ENCODE peak calls at places on chromosomes 1 and 21, in five cellular contexts. P is H9, E is mesenchymal stem cell, W is H1, I is trophoblast cell. L is an unnamed sample.

GRCh38 chr1:233936842-233937241 is 32.4 kb downstream of the SLC35F3 start:
- DNase-seq in W (no peak), I (no peak), E (no peak), P (no peak), L (no peak)

GRCh38 chr21:39321424-39321823 is 8.0 kb upstream of the BRWD1 start:
- DNase-seq in P (no peak), W (no peak), I (peak; percentile 91), E (no peak), L (no peak)

GRCh38 chr1:156140879-156141707 is 12.3 kb upstream of the SEMA4A start:
- DNase-seq in P (peak; percentile 92), E (peak; percentile 76), I (peak; percentile 82), W (no peak), L (peak; percentile 61)

GRCh38 chr21:44920694-44921604 is at the start of gene ITGB2:
- DNase-seq in I (no peak), P (no peak), W (no peak), E (no peak), L (no peak)

GRCh38 chr1:84944767-84945486 is 51.9 kb upstream of the LPAR3 start:
- DNase-seq in W (no peak), I (peak; percentile 71), E (peak; percentile 95), P (peak; percentile 61), L (peak; percentile 87)

GRCh38 chr1:116764906-116765862 is 11.0 kb downstream of the CD2 start:
- DNase-seq in E (no peak), W (no peak), P (no peak), I (no peak), L (no peak)

GRCh38 chr1:209743145-209743482 is 12.7 kb upstream of the TRAF3IP3 start:
- DNase-seq in I (no peak), P (no peak), E (no peak), W (no peak), L (no peak)

GRCh38 chr1:241842565-241842964 is 5.4 kb upstream of the EXO1 start:
- DNase-seq in P (no peak), I (peak; percentile 12), E (peak; percentile 70), W (no peak), L (no peak)

GRCh38 chr1:212853658-212854057 is 4.4 kb upstream of the FLVCR1 start:
- DNase-seq in E (no peak), I (no peak), W (no peak), P (no peak), L (no peak)

GRCh38 chr1:179881642-179882252 is 338 bp upstream of the TOR1AIP1 start:
- DNase-seq in I (peak; percentile 67), P (no peak), W (peak; percentile 58), E (peak; percentile 95), L (no peak)

GRCh38 chr1:111904478-111905218 is 84.8 kb downstream of the KCND3 start:
- DNase-seq in E (no peak), I (no peak), W (no peak), P (peak; percentile 45), L (peak; percentile 53)

GRCh38 chr1:174953657-174954435 is 45.9 kb upstream of the CACYBP start:
- DNase-seq in I (peak; percentile 55), E (peak; percentile 13), W (no peak), P (no peak), L (peak; percentile 14)

GRCh38 chr1:45172015-45172414 is 34.4 kb downstream of the ZSWIM5 start:
- DNase-seq in I (no peak), P (no peak), E (no peak), W (no peak), L (no peak)

GRCh38 chr1:19477284-19478240 is 7.8 kb downstream of the CAPZB start:
- DNase-seq in I (no peak), W (no peak), P (no peak), E (peak; percentile 41), L (no peak)

GRCh38 chr1:22969224-22969829 is 3.3 kb downstream of the LACTBL1 start:
- DNase-seq in P (no peak), I (no peak), E (peak; percentile 76), W (no peak), L (no peak)

GRCh38 chr1:178579562-178579961 is 66.7 kb downstream of the TEX35 start:
- DNase-seq in E (no peak), I (no peak), P (no peak), W (no peak), L (no peak)

GRCh38 chr21:41370840-41371697 is 9.2 kb downstream of the MX2 start:
- DNase-seq in I (no peak), E (no peak), W (no peak), P (no peak), L (no peak)

GRCh38 chr21:42566524-42567180 is 53.0 kb downstream of the SLC37A1 start:
- DNase-seq in W (no peak), I (no peak), P (no peak), E (no peak), L (no peak)

GRCh38 chr1:153921080-153921802 is 1.5 kb downstream of the GATAD2B start:
- DNase-seq in I (no peak), P (no peak), E (peak; percentile 17), W (no peak), L (no peak)

GRCh38 chr1:246782120-246782900 is 58.1 kb downstream of the SCCPDH start:
- DNase-seq in I (no peak), W (no peak), P (peak; percentile 32), E (peak; percentile 62), L (no peak)

GRCh38 chr1:119713039-119713537 is 1.4 kb downstream of the PHGDH start:
- DNase-seq in W (no peak), P (peak; percentile 39), I (no peak), E (peak; percentile 61), L (peak; percentile 20)

GRCh38 chr1:40820251-40820797 is 36.7 kb downstream of the KCNQ4 start:
- DNase-seq in I (no peak), W (no peak), P (peak; percentile 71), E (no peak), L (no peak)

GRCh38 chr1:194056169-194056568 is 869.8 kb upstream of the B3GALT2 start:
- DNase-seq in I (no peak), W (no peak), P (no peak), E (no peak), L (no peak)

GRCh38 chr1:50968021-50968883 is 1.8 kb upstream of the CDKN2C start:
- DNase-seq in E (peak; percentile 91), W (no peak), P (peak; percentile 86), I (peak; percentile 85), L (peak; percentile 81)

GRCh38 chr1:115492880-115493279 is 148.9 kb upstream of the VANGL1 start:
- DNase-seq in W (no peak), P (no peak), E (peak; percentile 15), I (no peak), L (no peak)

GRCh38 chr1:204046346-204046745 is 26.6 kb upstream of the SOX13 start:
- DNase-seq in P (no peak), E (no peak), W (no peak), I (no peak), L (no peak)

GRCh38 chr1:231407537-231408396 is 14.3 kb downstream of the EGLN1 start:
- DNase-seq in I (no peak), E (no peak), W (no peak), P (no peak), L (no peak)

GRCh38 chr1:27569506-27570382 is 34.2 kb downstream of the AHDC1 start:
- DNase-seq in W (no peak), P (peak; percentile 57), I (no peak), E (no peak), L (peak; percentile 72)

GRCh38 chr1:155179107-155180031 is 5.7 kb downstream of the TRIM46 start:
- DNase-seq in P (no peak), E (no peak), W (no peak), I (no peak), L (no peak)

GRCh38 chr1:67376381-67376780 is 53.8 kb downstream of the SERBP1 start:
- DNase-seq in I (peak; percentile 90), E (peak; percentile 2), W (no peak), P (no peak), L (no peak)

GRCh38 chr1:210949039-210949438 is 184.9 kb downstream of the KCNH1 start:
- DNase-seq in W (no peak), P (no peak), I (no peak), E (no peak), L (no peak)

DNA sequence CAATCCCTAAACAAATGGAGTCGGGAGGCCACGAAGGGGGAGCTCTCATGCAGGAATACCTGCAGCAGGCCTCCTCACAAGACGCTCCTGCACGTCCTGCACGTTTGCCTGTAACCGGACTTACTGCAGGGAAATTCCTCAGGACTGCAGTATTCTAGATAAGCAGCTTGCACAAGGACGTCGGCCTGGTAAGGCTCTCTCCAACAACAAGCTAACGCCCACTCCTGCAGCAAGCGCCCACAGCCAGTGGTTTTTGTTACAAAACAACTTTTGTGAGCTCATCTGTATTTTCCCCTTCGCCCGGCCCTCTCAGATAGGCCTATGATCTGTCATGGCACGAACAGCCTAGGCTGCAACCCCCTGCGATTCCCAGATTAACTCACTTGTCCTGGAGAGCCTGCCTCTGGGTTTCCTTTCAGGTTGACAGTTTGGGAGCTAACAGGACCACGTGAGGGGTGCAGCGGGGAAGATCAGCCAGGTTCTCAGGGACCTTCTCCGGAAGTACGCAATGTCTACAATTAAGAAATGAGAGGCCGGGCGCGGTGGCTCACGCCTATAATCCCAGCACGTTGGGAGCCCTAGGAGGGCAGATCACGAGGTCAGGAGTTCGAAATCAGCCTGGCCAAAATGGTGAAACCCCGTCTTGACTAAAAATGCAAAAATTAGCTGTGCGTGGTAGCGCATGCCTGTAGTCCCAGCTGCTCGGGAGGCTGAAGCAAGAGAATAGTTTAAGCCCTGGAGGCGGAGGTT is 921 bp upstream of the MIB2 start:
- DNase-seq in I (peak; percentile 94), E (peak; percentile 87), P (peak; percentile 25), W (no peak), L (no peak)
- H2AFZ ChIP-seq in I (no peak overlapping the region), E (no peak overlapping the region), P (no peak overlapping the region), W (no peak overlapping the region), L (peak overlapping the region; percentile 99)

GRCh38 chr1:187390157-187390556 is 561.4 kb downstream of the PLA2G4A start:
- DNase-seq in P (no peak), E (no peak), W (no peak), I (no peak), L (no peak)
- H2BK12ac ChIP-seq in P (no peak overlapping the region), E (no peak overlapping the region), W (no peak overlapping the region), I (no peak overlapping the region), L (no peak overlapping the region)

DNA sequence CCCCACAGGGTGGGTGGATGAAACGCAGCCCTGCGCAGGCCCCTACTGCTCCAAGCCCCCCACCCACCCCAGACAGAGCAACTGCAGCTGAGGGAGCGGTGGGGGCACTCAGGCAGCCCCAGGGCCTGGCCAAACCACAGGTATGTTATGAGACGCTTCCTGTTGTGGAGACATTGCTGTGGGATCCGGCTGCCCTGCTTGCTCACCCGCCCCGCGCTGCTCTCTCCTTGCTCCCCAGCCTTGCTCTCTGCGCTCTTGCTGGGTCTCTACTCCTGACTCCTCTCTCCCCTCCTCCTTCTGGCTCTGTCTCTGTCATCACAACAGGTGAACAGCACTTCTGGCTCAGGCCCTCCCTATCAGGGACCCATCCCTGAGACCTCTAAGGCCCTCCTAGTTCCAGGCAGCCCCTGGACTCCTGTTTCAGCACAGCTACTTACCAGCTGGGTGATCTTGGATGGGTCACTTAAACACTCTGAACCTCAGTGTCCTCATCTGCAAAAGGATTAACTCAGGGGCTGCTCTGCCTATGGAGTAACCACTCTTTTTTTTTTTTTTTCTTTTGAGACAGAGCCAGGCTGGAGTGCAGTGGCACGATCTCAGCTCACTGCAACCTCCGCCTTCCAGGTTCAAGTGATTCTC is 15.9 kb downstream of the COL8A2 start:
- DNase-seq in W (no peak), P (no peak), I (no peak), E (peak; percentile 69), L (no peak)
- H2AFZ ChIP-seq in W (no peak overlapping the region), P (no peak overlapping the region), I (no peak overlapping the region), E (no peak overlapping the region), L (peak overlapping the region; percentile 23)

DNA sequence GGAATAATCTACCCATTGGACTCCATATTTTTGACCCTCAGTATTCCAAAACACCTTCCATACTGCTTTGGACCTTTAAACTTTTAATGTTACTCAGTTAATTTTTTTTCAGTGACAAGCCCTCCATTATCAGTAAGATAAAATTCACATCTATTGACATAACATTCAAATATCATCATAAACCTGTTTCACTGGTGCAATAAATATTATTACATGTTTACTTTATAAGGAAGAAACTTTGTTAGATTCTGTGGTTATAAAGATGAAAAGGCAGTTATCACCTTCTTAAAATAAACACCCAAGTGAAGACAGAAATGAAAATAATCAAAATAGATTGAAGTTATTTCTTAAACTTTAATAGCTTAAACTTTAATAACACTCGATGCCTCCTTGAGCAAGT is 758.5 kb upstream of the ADGRL2 start:
- DNase-seq in W (no peak), E (no peak), P (no peak), I (no peak), L (no peak)
- H2BK12ac ChIP-seq in W (no peak overlapping the region), E (no peak overlapping the region), P (no peak overlapping the region), I (no peak overlapping the region), L (no peak overlapping the region)

L was measured in neuronal stem cell.